ENCODE peak calls at places on chromosomes 13 and 19, in six cellular contexts. One of them, this sample, is unnamed.

GRCh38 chr13:26019881-26020535 is 31.8 kb downstream of the SHISA2 start:
- DNase-seq in H1: peak
- DNase-seq in IMR-90: peak
- DNase-seq in trophoblast cell: peak
- DNase-seq in mesenchymal stem cell: peak
- DNase-seq in mesendoderm: no peak
- DNase-seq in this sample: no peak

GRCh38 chr19:1747285-1748114 is 5.8 kb upstream of the ONECUT3 start:
- DNase-seq in trophoblast cell: no peak
- DNase-seq in mesendoderm: peak
- DNase-seq in IMR-90: peak
- DNase-seq in mesenchymal stem cell: peak
- DNase-seq in H1: no peak
- DNase-seq in this sample: no peak

GRCh38 chr19:51018745-51019543 is 565 bp downstream of the KLK10 start:
- DNase-seq in IMR-90: no peak
- DNase-seq in mesenchymal stem cell: no peak
- DNase-seq in mesendoderm: peak
- DNase-seq in H1: peak
- DNase-seq in trophoblast cell: no peak
- DNase-seq in this sample: no peak

GRCh38 chr13:48518083-48518482 is 14.8 kb downstream of the RCBTB2 start:
- DNase-seq in IMR-90: no peak
- DNase-seq in mesenchymal stem cell: no peak
- DNase-seq in mesendoderm: no peak
- DNase-seq in H1: no peak
- DNase-seq in trophoblast cell: no peak
- DNase-seq in this sample: no peak

GRCh38 chr19:28960586-28960985 is 252.4 kb downstream of the UQCRFS1 start:
- DNase-seq in H1: no peak
- DNase-seq in mesenchymal stem cell: no peak
- DNase-seq in IMR-90: no peak
- DNase-seq in trophoblast cell: peak
- DNase-seq in mesendoderm: no peak
- DNase-seq in this sample: no peak

GRCh38 chr13:66933994-66934393 is 296.1 kb downstream of the PCDH9 start:
- DNase-seq in H1: no peak
- DNase-seq in trophoblast cell: no peak
- DNase-seq in mesendoderm: no peak
- DNase-seq in IMR-90: peak
- DNase-seq in mesenchymal stem cell: peak
- DNase-seq in this sample: no peak

GRCh38 chr13:37225414-37226047 is 120.1 kb upstream of the CSNK1A1L start:
- DNase-seq in H1: no peak
- DNase-seq in trophoblast cell: no peak
- DNase-seq in mesendoderm: no peak
- DNase-seq in mesenchymal stem cell: peak
- DNase-seq in IMR-90: peak
- DNase-seq in this sample: no peak

GRCh38 chr19:41505105-41505504 is 62.1 kb downstream of the ERICH4 start:
- DNase-seq in IMR-90: no peak
- DNase-seq in mesenchymal stem cell: no peak
- DNase-seq in mesendoderm: no peak
- DNase-seq in trophoblast cell: no peak
- DNase-seq in H1: no peak
- DNase-seq in this sample: no peak

GRCh38 chr13:110562696-110563462 is 1.4 kb upstream of the RAB20 start:
- DNase-seq in mesendoderm: no peak
- DNase-seq in mesenchymal stem cell: no peak
- DNase-seq in IMR-90: no peak
- DNase-seq in trophoblast cell: peak
- DNase-seq in H1: no peak
- DNase-seq in this sample: no peak

GRCh38 chr13:101942535-101943157 is 459.2 kb downstream of the FGF14 start:
- DNase-seq in trophoblast cell: no peak
- DNase-seq in mesenchymal stem cell: no peak
- DNase-seq in IMR-90: no peak
- DNase-seq in mesendoderm: no peak
- DNase-seq in H1: no peak
- DNase-seq in this sample: no peak

GRCh38 chr19:18895038-18895827 is 725 bp downstream of the CERS1 start:
- DNase-seq in mesenchymal stem cell: peak
- DNase-seq in trophoblast cell: peak
- DNase-seq in mesendoderm: peak
- DNase-seq in IMR-90: no peak
- DNase-seq in H1: peak
- DNase-seq in this sample: peak

GRCh38 chr13:66693656-66694055 is 536.5 kb downstream of the PCDH9 start:
- DNase-seq in H1: no peak
- DNase-seq in IMR-90: no peak
- DNase-seq in mesenchymal stem cell: no peak
- DNase-seq in mesendoderm: no peak
- DNase-seq in trophoblast cell: no peak
- DNase-seq in this sample: no peak

GRCh38 chr19:2820112-2820702 is 539 bp downstream of the ZNF554 start:
- DNase-seq in trophoblast cell: no peak
- DNase-seq in IMR-90: no peak
- DNase-seq in mesenchymal stem cell: peak
- DNase-seq in mesendoderm: peak
- DNase-seq in H1: no peak
- DNase-seq in this sample: peak

GRCh38 chr13:45658586-45659235 is 43.2 kb upstream of the ERICH6B start:
- DNase-seq in mesenchymal stem cell: no peak
- DNase-seq in H1: no peak
- DNase-seq in mesendoderm: no peak
- DNase-seq in trophoblast cell: peak
- DNase-seq in IMR-90: peak
- DNase-seq in this sample: no peak

GRCh38 chr13:51246411-51247298 is 24.5 kb downstream of the FAM124A start:
- DNase-seq in IMR-90: no peak
- DNase-seq in trophoblast cell: no peak
- DNase-seq in mesenchymal stem cell: no peak
- DNase-seq in H1: peak
- DNase-seq in mesendoderm: no peak
- DNase-seq in this sample: no peak

GRCh38 chr13:30696278-30697176 is 38.8 kb upstream of the ALOX5AP start:
- DNase-seq in trophoblast cell: no peak
- DNase-seq in mesenchymal stem cell: peak
- DNase-seq in H1: no peak
- DNase-seq in mesendoderm: peak
- DNase-seq in IMR-90: peak
- DNase-seq in this sample: no peak

GRCh38 chr19:6995054-6995453 is 26.2 kb downstream of the MBD3L2B start:
- DNase-seq in mesenchymal stem cell: no peak
- DNase-seq in trophoblast cell: no peak
- DNase-seq in IMR-90: no peak
- DNase-seq in H1: no peak
- DNase-seq in mesendoderm: no peak
- DNase-seq in this sample: no peak

GRCh38 chr19:16085115-16085514 is 8.8 kb downstream of the TPM4 start:
- DNase-seq in trophoblast cell: no peak
- DNase-seq in mesendoderm: no peak
- DNase-seq in H1: no peak
- DNase-seq in mesenchymal stem cell: peak
- DNase-seq in IMR-90: peak
- DNase-seq in this sample: no peak

GRCh38 chr19:45816236-45817009 is 1.3 kb upstream of the RSPH6A start:
- DNase-seq in mesendoderm: no peak
- DNase-seq in H1: peak
- DNase-seq in trophoblast cell: no peak
- DNase-seq in mesenchymal stem cell: no peak
- DNase-seq in IMR-90: no peak
- DNase-seq in this sample: no peak

GRCh38 chr19:45814166-45814780 is 835 bp downstream of the RSPH6A start:
- DNase-seq in trophoblast cell: no peak
- DNase-seq in mesendoderm: no peak
- DNase-seq in H1: no peak
- DNase-seq in mesenchymal stem cell: no peak
- DNase-seq in IMR-90: no peak
- DNase-seq in this sample: no peak

GRCh38 chr19:45815501-45816216 is 551 bp upstream of the RSPH6A start:
- DNase-seq in mesendoderm: peak
- DNase-seq in trophoblast cell: no peak
- DNase-seq in H1: peak
- DNase-seq in IMR-90: no peak
- DNase-seq in mesenchymal stem cell: peak
- DNase-seq in this sample: peak

GRCh38 chr19:45817010-45817724 is 2.1 kb upstream of the RSPH6A start:
- DNase-seq in H1: peak
- DNase-seq in mesendoderm: peak
- DNase-seq in IMR-90: peak
- DNase-seq in mesenchymal stem cell: peak
- DNase-seq in trophoblast cell: peak
- DNase-seq in this sample: peak

DNA sequence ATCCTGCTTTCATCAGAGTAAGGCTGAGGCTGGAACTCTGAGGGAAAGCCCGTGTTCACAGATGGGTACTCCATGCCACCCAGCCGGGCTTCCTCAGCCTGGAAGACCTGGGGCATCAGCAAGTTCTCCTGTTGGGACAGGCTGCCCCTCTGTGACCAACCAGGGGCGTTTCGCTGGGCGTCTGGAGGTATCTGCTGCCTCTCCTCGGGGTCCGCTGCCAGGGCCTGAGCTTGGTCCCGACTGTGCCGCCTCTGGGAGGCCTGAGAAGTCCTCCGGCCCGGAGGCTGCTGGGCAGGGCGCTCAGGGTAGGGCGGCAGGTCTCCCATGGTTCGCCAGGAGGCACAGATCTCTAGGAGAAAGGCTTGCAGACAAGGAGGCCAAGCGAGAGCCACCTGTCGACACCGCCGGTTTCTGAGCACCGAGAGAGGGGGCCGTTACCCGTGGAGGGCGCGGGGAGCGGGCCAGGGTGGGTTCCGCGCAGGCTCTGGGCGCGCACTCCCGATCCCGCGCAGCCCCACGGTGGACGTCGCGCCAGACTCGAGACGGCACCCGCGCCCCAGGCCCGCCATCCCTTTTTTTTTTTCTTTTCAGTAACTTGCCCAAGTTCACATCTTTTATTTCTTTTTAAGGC is at the start of gene RSPH6A:
- DNase-seq in trophoblast cell: no peak
- DNase-seq in H1: peak
- DNase-seq in IMR-90: no peak
- DNase-seq in mesenchymal stem cell: no peak
- DNase-seq in mesendoderm: peak
- DNase-seq in this sample: no peak
- H3K4ac ChIP-seq in trophoblast cell: peak
- H3K4ac ChIP-seq in H1: peak
- H3K4ac ChIP-seq in IMR-90: no peak
- H3K4ac ChIP-seq in mesenchymal stem cell: no peak
- H3K4ac ChIP-seq in mesendoderm: peak
- H3K4ac ChIP-seq in this sample: peak

GRCh38 chr13:113608967-113609533 is 24.5 kb downstream of the TFDP1 start:
- DNase-seq in mesenchymal stem cell: no peak
- DNase-seq in trophoblast cell: no peak
- DNase-seq in IMR-90: no peak
- DNase-seq in mesendoderm: no peak
- DNase-seq in H1: no peak
- DNase-seq in this sample: no peak

GRCh38 chr13:113611996-113612395 is 27.4 kb downstream of the TFDP1 start:
- DNase-seq in H1: no peak
- DNase-seq in mesendoderm: no peak
- DNase-seq in trophoblast cell: no peak
- DNase-seq in mesenchymal stem cell: no peak
- DNase-seq in IMR-90: no peak
- DNase-seq in this sample: no peak

GRCh38 chr13:113608246-113608635 is 23.7 kb downstream of the TFDP1 start:
- DNase-seq in mesendoderm: no peak
- DNase-seq in IMR-90: no peak
- DNase-seq in mesenchymal stem cell: no peak
- DNase-seq in H1: no peak
- DNase-seq in trophoblast cell: no peak
- DNase-seq in this sample: no peak

GRCh38 chr13:113609616-113610015 is 25.1 kb downstream of the TFDP1 start:
- DNase-seq in H1: no peak
- DNase-seq in mesenchymal stem cell: no peak
- DNase-seq in trophoblast cell: no peak
- DNase-seq in IMR-90: no peak
- DNase-seq in mesendoderm: no peak
- DNase-seq in this sample: no peak

DNA sequence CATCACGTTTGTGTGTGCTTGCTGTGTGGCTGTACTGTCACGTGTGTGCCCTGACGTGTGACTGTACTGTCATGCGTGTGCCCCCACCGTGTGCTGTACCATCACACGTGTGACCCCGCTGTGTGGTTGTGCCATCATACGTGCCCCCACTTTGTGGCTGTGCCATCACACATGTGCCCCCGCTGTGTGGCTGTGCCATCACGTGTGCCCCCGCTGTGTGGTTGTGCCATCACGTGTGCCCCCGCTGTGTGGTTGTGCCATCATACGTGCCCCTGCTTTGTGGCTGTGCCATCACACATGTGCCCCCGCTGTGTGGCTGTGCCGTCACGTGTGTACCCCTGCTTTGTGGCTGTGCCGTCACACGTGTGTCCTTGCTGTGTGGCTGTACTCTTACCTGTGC is 25.7 kb downstream of the TFDP1 start:
- DNase-seq in mesenchymal stem cell: no peak
- DNase-seq in H1: no peak
- DNase-seq in IMR-90: no peak
- DNase-seq in mesendoderm: no peak
- DNase-seq in trophoblast cell: no peak
- DNase-seq in this sample: no peak
- H4K8ac ChIP-seq in mesenchymal stem cell: no peak
- H4K8ac ChIP-seq in H1: peak
- H4K8ac ChIP-seq in IMR-90: no peak
- H4K8ac ChIP-seq in mesendoderm: no peak
- H4K8ac ChIP-seq in trophoblast cell: no peak
- H4K8ac ChIP-seq in this sample: peak

DNA sequence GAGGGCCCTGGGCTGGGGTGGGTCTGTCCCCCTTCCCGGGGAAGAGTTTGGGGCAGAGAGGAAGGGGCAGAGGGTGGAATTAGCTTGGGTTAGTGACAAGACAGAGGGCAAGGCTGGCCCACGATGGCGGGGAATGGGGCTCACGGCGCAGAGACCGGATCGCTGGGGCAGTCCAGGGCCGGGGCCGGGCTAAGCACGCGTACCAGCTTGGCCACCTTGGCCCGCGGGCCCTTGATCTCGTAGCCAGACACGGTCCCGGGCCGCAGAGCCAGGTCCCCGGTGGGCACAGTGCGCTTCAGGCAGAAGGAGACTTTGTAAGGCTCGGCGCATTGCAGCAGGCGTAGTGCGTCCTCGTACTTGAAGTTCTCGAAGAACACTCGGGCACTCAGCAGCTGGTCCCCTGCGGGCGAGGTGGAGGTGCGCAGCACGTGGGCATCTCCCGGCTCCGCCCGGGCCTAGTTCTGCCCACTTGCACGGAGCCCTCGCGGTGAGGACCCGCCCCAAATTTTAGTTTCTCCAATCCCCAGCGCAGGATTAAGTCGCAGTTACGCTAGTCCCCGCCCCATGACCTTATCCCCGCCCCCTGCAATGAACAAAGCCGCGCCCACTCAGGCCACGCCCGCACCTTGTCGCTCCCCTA is 8.6 kb upstream of the HIPK4 start:
- DNase-seq in mesenchymal stem cell: no peak
- DNase-seq in IMR-90: no peak
- DNase-seq in H1: peak
- DNase-seq in trophoblast cell: peak
- DNase-seq in mesendoderm: peak
- DNase-seq in this sample: peak
- H3K4me3 ChIP-seq in mesenchymal stem cell: no peak
- H3K4me3 ChIP-seq in IMR-90: no peak
- H3K4me3 ChIP-seq in H1: no peak
- H3K4me3 ChIP-seq in trophoblast cell: no peak
- H3K4me3 ChIP-seq in mesendoderm: no peak
- H3K4me3 ChIP-seq in this sample: peak

GRCh38 chr19:46435009-46435408 is 6.3 kb upstream of the PNMA8C start:
- DNase-seq in mesenchymal stem cell: no peak
- DNase-seq in H1: no peak
- DNase-seq in trophoblast cell: no peak
- DNase-seq in mesendoderm: no peak
- DNase-seq in IMR-90: no peak
- DNase-seq in this sample: no peak
- H3K4ac ChIP-seq in mesenchymal stem cell: no peak
- H3K4ac ChIP-seq in H1: no peak
- H3K4ac ChIP-seq in trophoblast cell: no peak
- H3K4ac ChIP-seq in mesendoderm: no peak
- H3K4ac ChIP-seq in IMR-90: no peak
- H3K4ac ChIP-seq in this sample: no peak

This sample was measured in neuronal stem cell.